ENCODE peak calls at places on chromosomes 6 and 20, in four cellular contexts. One of them, this sample, is unnamed.

GRCh38 chr6:1312444-1313363 is 806 bp downstream of the FOXQ1 start:
- DNase-seq in midbrain: no peak
- DNase-seq in stimulated activated CD4-positive, alpha-beta T cell treated with anti-CD3 and anti-CD28 coated beads, Interleukin-15, amount 100 ng/mL, for 1 hour: no peak
- DNase-seq in activated T-cell treated with anti-CD3 and anti-CD28 coated beads for 1 hour: no peak
- DNase-seq in this sample: no peak

GRCh38 chr6:119285908-119286625 is 63.5 kb downstream of the MAN1A1 start:
- DNase-seq in midbrain: no peak
- DNase-seq in stimulated activated CD4-positive, alpha-beta T cell treated with anti-CD3 and anti-CD28 coated beads, Interleukin-15, amount 100 ng/mL, for 1 hour: no peak
- DNase-seq in activated T-cell treated with anti-CD3 and anti-CD28 coated beads for 1 hour: no peak
- DNase-seq in this sample: no peak

GRCh38 chr6:109853951-109854350 is 124.2 kb upstream of the GPR6 start:
- DNase-seq in midbrain: no peak
- DNase-seq in stimulated activated CD4-positive, alpha-beta T cell treated with anti-CD3 and anti-CD28 coated beads, Interleukin-15, amount 100 ng/mL, for 1 hour: no peak
- DNase-seq in activated T-cell treated with anti-CD3 and anti-CD28 coated beads for 1 hour: no peak
- DNase-seq in this sample: no peak

GRCh38 chr6:137192821-137193220 is 19.4 kb upstream of the IL22RA2 start:
- DNase-seq in midbrain: no peak
- DNase-seq in stimulated activated CD4-positive, alpha-beta T cell treated with anti-CD3 and anti-CD28 coated beads, Interleukin-15, amount 100 ng/mL, for 1 hour: no peak
- DNase-seq in activated T-cell treated with anti-CD3 and anti-CD28 coated beads for 1 hour: no peak
- DNase-seq in this sample: no peak

GRCh38 chr6:55853008-55854001 is 22.1 kb downstream of the BMP5 start:
- DNase-seq in midbrain: no peak
- DNase-seq in stimulated activated CD4-positive, alpha-beta T cell treated with anti-CD3 and anti-CD28 coated beads, Interleukin-15, amount 100 ng/mL, for 1 hour: no peak
- DNase-seq in activated T-cell treated with anti-CD3 and anti-CD28 coated beads for 1 hour: no peak
- DNase-seq in this sample: no peak

GRCh38 chr20:37573626-37574198 is 46.0 kb upstream of the BLCAP start:
- DNase-seq in midbrain: no peak
- DNase-seq in stimulated activated CD4-positive, alpha-beta T cell treated with anti-CD3 and anti-CD28 coated beads, Interleukin-15, amount 100 ng/mL, for 1 hour: no peak
- DNase-seq in activated T-cell treated with anti-CD3 and anti-CD28 coated beads for 1 hour: no peak
- DNase-seq in this sample: no peak

GRCh38 chr6:158853072-158853871 is 34.1 kb upstream of the EZR start:
- DNase-seq in midbrain: no peak
- DNase-seq in stimulated activated CD4-positive, alpha-beta T cell treated with anti-CD3 and anti-CD28 coated beads, Interleukin-15, amount 100 ng/mL, for 1 hour: peak
- DNase-seq in activated T-cell treated with anti-CD3 and anti-CD28 coated beads for 1 hour: peak
- DNase-seq in this sample: peak

GRCh38 chr6:154933181-154933827 is 61.8 kb upstream of the TIAM2 start:
- DNase-seq in midbrain: no peak
- DNase-seq in stimulated activated CD4-positive, alpha-beta T cell treated with anti-CD3 and anti-CD28 coated beads, Interleukin-15, amount 100 ng/mL, for 1 hour: no peak
- DNase-seq in activated T-cell treated with anti-CD3 and anti-CD28 coated beads for 1 hour: no peak
- DNase-seq in this sample: no peak

GRCh38 chr6:122717350-122717749 is 62.2 kb upstream of the FABP7 start:
- DNase-seq in midbrain: peak
- DNase-seq in stimulated activated CD4-positive, alpha-beta T cell treated with anti-CD3 and anti-CD28 coated beads, Interleukin-15, amount 100 ng/mL, for 1 hour: no peak
- DNase-seq in activated T-cell treated with anti-CD3 and anti-CD28 coated beads for 1 hour: no peak
- DNase-seq in this sample: no peak

GRCh38 chr20:23232679-23233308 is 117.8 kb upstream of the NXT1 start:
- DNase-seq in midbrain: no peak
- DNase-seq in stimulated activated CD4-positive, alpha-beta T cell treated with anti-CD3 and anti-CD28 coated beads, Interleukin-15, amount 100 ng/mL, for 1 hour: no peak
- DNase-seq in activated T-cell treated with anti-CD3 and anti-CD28 coated beads for 1 hour: no peak
- DNase-seq in this sample: no peak

GRCh38 chr6:1820165-1820564 is 210.4 kb downstream of the FOXC1 start:
- DNase-seq in midbrain: no peak
- DNase-seq in stimulated activated CD4-positive, alpha-beta T cell treated with anti-CD3 and anti-CD28 coated beads, Interleukin-15, amount 100 ng/mL, for 1 hour: no peak
- DNase-seq in activated T-cell treated with anti-CD3 and anti-CD28 coated beads for 1 hour: no peak
- DNase-seq in this sample: no peak

GRCh38 chr6:20868397-20869185 is 334.3 kb downstream of the CDKAL1 start:
- DNase-seq in midbrain: no peak
- DNase-seq in stimulated activated CD4-positive, alpha-beta T cell treated with anti-CD3 and anti-CD28 coated beads, Interleukin-15, amount 100 ng/mL, for 1 hour: no peak
- DNase-seq in activated T-cell treated with anti-CD3 and anti-CD28 coated beads for 1 hour: no peak
- DNase-seq in this sample: no peak

GRCh38 chr20:40654876-40655275 is 34.2 kb downstream of the MAFB start:
- DNase-seq in midbrain: peak
- DNase-seq in stimulated activated CD4-positive, alpha-beta T cell treated with anti-CD3 and anti-CD28 coated beads, Interleukin-15, amount 100 ng/mL, for 1 hour: no peak
- DNase-seq in activated T-cell treated with anti-CD3 and anti-CD28 coated beads for 1 hour: no peak
- DNase-seq in this sample: no peak

GRCh38 chr6:79455446-79455845 is 81.8 kb downstream of the LCA5 start:
- DNase-seq in midbrain: no peak
- DNase-seq in stimulated activated CD4-positive, alpha-beta T cell treated with anti-CD3 and anti-CD28 coated beads, Interleukin-15, amount 100 ng/mL, for 1 hour: no peak
- DNase-seq in activated T-cell treated with anti-CD3 and anti-CD28 coated beads for 1 hour: no peak
- DNase-seq in this sample: no peak

GRCh38 chr6:163667372-163668060 is 253.0 kb downstream of the QKI start:
- DNase-seq in midbrain: peak
- DNase-seq in stimulated activated CD4-positive, alpha-beta T cell treated with anti-CD3 and anti-CD28 coated beads, Interleukin-15, amount 100 ng/mL, for 1 hour: no peak
- DNase-seq in activated T-cell treated with anti-CD3 and anti-CD28 coated beads for 1 hour: no peak
- DNase-seq in this sample: no peak

GRCh38 chr6:29376003-29376402 is 912 bp upstream of the OR12D3 start:
- DNase-seq in midbrain: no peak
- DNase-seq in stimulated activated CD4-positive, alpha-beta T cell treated with anti-CD3 and anti-CD28 coated beads, Interleukin-15, amount 100 ng/mL, for 1 hour: no peak
- DNase-seq in activated T-cell treated with anti-CD3 and anti-CD28 coated beads for 1 hour: no peak
- DNase-seq in this sample: no peak

GRCh38 chr6:70709826-70710225 is 42.1 kb downstream of the SMAP1 start:
- DNase-seq in midbrain: no peak
- DNase-seq in stimulated activated CD4-positive, alpha-beta T cell treated with anti-CD3 and anti-CD28 coated beads, Interleukin-15, amount 100 ng/mL, for 1 hour: no peak
- DNase-seq in activated T-cell treated with anti-CD3 and anti-CD28 coated beads for 1 hour: no peak
- DNase-seq in this sample: no peak

GRCh38 chr6:134172020-134172766 is 119.8 kb upstream of the SLC2A12 start:
- DNase-seq in midbrain: peak
- DNase-seq in stimulated activated CD4-positive, alpha-beta T cell treated with anti-CD3 and anti-CD28 coated beads, Interleukin-15, amount 100 ng/mL, for 1 hour: no peak
- DNase-seq in activated T-cell treated with anti-CD3 and anti-CD28 coated beads for 1 hour: no peak
- DNase-seq in this sample: no peak

GRCh38 chr6:16398587-16398986 is 160.2 kb downstream of the GMPR start:
- DNase-seq in midbrain: no peak
- DNase-seq in stimulated activated CD4-positive, alpha-beta T cell treated with anti-CD3 and anti-CD28 coated beads, Interleukin-15, amount 100 ng/mL, for 1 hour: no peak
- DNase-seq in activated T-cell treated with anti-CD3 and anti-CD28 coated beads for 1 hour: no peak
- DNase-seq in this sample: no peak

GRCh38 chr20:24953621-24954133 is 4.6 kb downstream of the CST7 start:
- DNase-seq in midbrain: no peak
- DNase-seq in stimulated activated CD4-positive, alpha-beta T cell treated with anti-CD3 and anti-CD28 coated beads, Interleukin-15, amount 100 ng/mL, for 1 hour: no peak
- DNase-seq in activated T-cell treated with anti-CD3 and anti-CD28 coated beads for 1 hour: no peak
- DNase-seq in this sample: peak

GRCh38 chr6:116070990-116071389 is 10.3 kb upstream of the FRK start:
- DNase-seq in midbrain: no peak
- DNase-seq in stimulated activated CD4-positive, alpha-beta T cell treated with anti-CD3 and anti-CD28 coated beads, Interleukin-15, amount 100 ng/mL, for 1 hour: no peak
- DNase-seq in activated T-cell treated with anti-CD3 and anti-CD28 coated beads for 1 hour: no peak
- DNase-seq in this sample: no peak

GRCh38 chr6:117880824-117881223 is 26.2 kb upstream of the SLC35F1 start:
- DNase-seq in midbrain: no peak
- DNase-seq in stimulated activated CD4-positive, alpha-beta T cell treated with anti-CD3 and anti-CD28 coated beads, Interleukin-15, amount 100 ng/mL, for 1 hour: no peak
- DNase-seq in activated T-cell treated with anti-CD3 and anti-CD28 coated beads for 1 hour: no peak
- DNase-seq in this sample: no peak

GRCh38 chr20:43840382-43841070 is 74.1 kb upstream of the TOX2 start:
- DNase-seq in midbrain: no peak
- DNase-seq in stimulated activated CD4-positive, alpha-beta T cell treated with anti-CD3 and anti-CD28 coated beads, Interleukin-15, amount 100 ng/mL, for 1 hour: no peak
- DNase-seq in activated T-cell treated with anti-CD3 and anti-CD28 coated beads for 1 hour: peak
- DNase-seq in this sample: peak

GRCh38 chr6:107230448-107230847 is 115.1 kb upstream of the BEND3 start:
- DNase-seq in midbrain: no peak
- DNase-seq in stimulated activated CD4-positive, alpha-beta T cell treated with anti-CD3 and anti-CD28 coated beads, Interleukin-15, amount 100 ng/mL, for 1 hour: no peak
- DNase-seq in activated T-cell treated with anti-CD3 and anti-CD28 coated beads for 1 hour: no peak
- DNase-seq in this sample: no peak

GRCh38 chr20:52972965-52973819 is 1.0 kb downstream of the TSHZ2 start:
- DNase-seq in midbrain: no peak
- DNase-seq in stimulated activated CD4-positive, alpha-beta T cell treated with anti-CD3 and anti-CD28 coated beads, Interleukin-15, amount 100 ng/mL, for 1 hour: peak
- DNase-seq in activated T-cell treated with anti-CD3 and anti-CD28 coated beads for 1 hour: peak
- DNase-seq in this sample: peak

GRCh38 chr6:74356385-74356784 is 660.4 kb downstream of the CD109 start:
- DNase-seq in midbrain: no peak
- DNase-seq in stimulated activated CD4-positive, alpha-beta T cell treated with anti-CD3 and anti-CD28 coated beads, Interleukin-15, amount 100 ng/mL, for 1 hour: no peak
- DNase-seq in activated T-cell treated with anti-CD3 and anti-CD28 coated beads for 1 hour: no peak
- DNase-seq in this sample: no peak

This sample was measured in activated CD8-positive, alpha-beta memory T cell treated with anti-CD3 and anti-CD28 coated beads, Interleukin-2, amount 50 U/mL, for 4 hours.